ENCODE peak calls at places on chromosomes 2 and 18, in seven cellular contexts. One of them, this sample, is unnamed.

GRCh38 chr2:158094487-158095092 is 7.1 kb upstream of the UPP2 start:
- DNase-seq in AG04449: no peak
- DNase-seq in astrocyte of the spinal cord: no peak
- DNase-seq in A549: peak; percentile 5
- DNase-seq in IMR-90: no peak
- DNase-seq in hepatocyte: peak; percentile 48
- DNase-seq in upper lobe of right lung: no peak
- DNase-seq in this sample: no peak

GRCh38 chr2:128362889-128363228 is 44.2 kb upstream of the HS6ST1 start:
- DNase-seq in AG04449: peak; percentile 67
- DNase-seq in astrocyte of the spinal cord: peak; percentile 68
- DNase-seq in A549: peak; percentile 10
- DNase-seq in IMR-90: peak; percentile 79
- DNase-seq in hepatocyte: peak; percentile 65
- DNase-seq in upper lobe of right lung: peak; percentile 71
- DNase-seq in this sample: peak; percentile 79

GRCh38 chr2:75560768-75561565 is at the start of gene EVA1A:
- DNase-seq in AG04449: no peak
- DNase-seq in astrocyte of the spinal cord: peak; percentile 90
- DNase-seq in A549: peak; percentile 33
- DNase-seq in IMR-90: peak; percentile 81
- DNase-seq in hepatocyte: peak; percentile 72
- DNase-seq in upper lobe of right lung: peak; percentile 86
- DNase-seq in this sample: peak; percentile 82

GRCh38 chr2:3078684-3079083 is 298.9 kb downstream of the EIPR1 start:
- DNase-seq in AG04449: no peak
- DNase-seq in astrocyte of the spinal cord: no peak
- DNase-seq in A549: peak; percentile 42
- DNase-seq in IMR-90: no peak
- DNase-seq in hepatocyte: no peak
- DNase-seq in upper lobe of right lung: no peak
- DNase-seq in this sample: no peak

GRCh38 chr2:127361929-127362328 is 25.8 kb downstream of the MAP3K2 start:
- DNase-seq in AG04449: no peak
- DNase-seq in astrocyte of the spinal cord: peak; percentile 27
- DNase-seq in A549: no peak
- DNase-seq in IMR-90: peak; percentile 64
- DNase-seq in hepatocyte: no peak
- DNase-seq in upper lobe of right lung: no peak
- DNase-seq in this sample: peak; percentile 18

GRCh38 chr18:2331496-2331895 is 239.8 kb downstream of the METTL4 start:
- DNase-seq in AG04449: no peak
- DNase-seq in astrocyte of the spinal cord: no peak
- DNase-seq in A549: no peak
- DNase-seq in IMR-90: no peak
- DNase-seq in hepatocyte: no peak
- DNase-seq in upper lobe of right lung: no peak
- DNase-seq in this sample: peak; percentile 5

GRCh38 chr2:166625670-166626069 is 131.6 kb upstream of the SCN7A start:
- DNase-seq in AG04449: no peak
- DNase-seq in astrocyte of the spinal cord: no peak
- DNase-seq in A549: no peak
- DNase-seq in IMR-90: peak; percentile 6
- DNase-seq in hepatocyte: no peak
- DNase-seq in upper lobe of right lung: no peak
- DNase-seq in this sample: peak; percentile 15

GRCh38 chr2:2573658-2574293 is 242.7 kb upstream of the MYT1L start:
- DNase-seq in AG04449: no peak
- DNase-seq in astrocyte of the spinal cord: peak; percentile 0
- DNase-seq in A549: peak; percentile 37
- DNase-seq in IMR-90: no peak
- DNase-seq in hepatocyte: no peak
- DNase-seq in upper lobe of right lung: no peak
- DNase-seq in this sample: no peak

GRCh38 chr18:77870238-77870637 is 620.6 kb downstream of the GALR1 start:
- DNase-seq in AG04449: no peak
- DNase-seq in astrocyte of the spinal cord: no peak
- DNase-seq in A549: no peak
- DNase-seq in IMR-90: no peak
- DNase-seq in hepatocyte: no peak
- DNase-seq in upper lobe of right lung: no peak
- DNase-seq in this sample: no peak

GRCh38 chr2:168198476-168199192 is 48.8 kb downstream of the STK39 start:
- DNase-seq in AG04449: no peak
- DNase-seq in astrocyte of the spinal cord: peak; percentile 65
- DNase-seq in A549: peak; percentile 50
- DNase-seq in IMR-90: peak; percentile 76
- DNase-seq in hepatocyte: no peak
- DNase-seq in upper lobe of right lung: no peak
- DNase-seq in this sample: peak; percentile 90

GRCh38 chr2:216971632-216972031 is 111.8 kb upstream of the TNP1 start:
- DNase-seq in AG04449: no peak
- DNase-seq in astrocyte of the spinal cord: no peak
- DNase-seq in A549: no peak
- DNase-seq in IMR-90: no peak
- DNase-seq in hepatocyte: no peak
- DNase-seq in upper lobe of right lung: no peak
- DNase-seq in this sample: no peak

GRCh38 chr2:589551-589950 is 87.7 kb downstream of the TMEM18 start:
- DNase-seq in AG04449: no peak
- DNase-seq in astrocyte of the spinal cord: no peak
- DNase-seq in A549: no peak
- DNase-seq in IMR-90: no peak
- DNase-seq in hepatocyte: no peak
- DNase-seq in upper lobe of right lung: no peak
- DNase-seq in this sample: no peak

GRCh38 chr2:8310557-8311455 is 371.1 kb upstream of the ID2 start:
- DNase-seq in AG04449: no peak
- DNase-seq in astrocyte of the spinal cord: no peak
- DNase-seq in A549: no peak
- DNase-seq in IMR-90: no peak
- DNase-seq in hepatocyte: no peak
- DNase-seq in upper lobe of right lung: peak; percentile 80
- DNase-seq in this sample: no peak

GRCh38 chr2:20378891-20379519 is 28.4 kb upstream of the PUM2 start:
- DNase-seq in AG04449: no peak
- DNase-seq in astrocyte of the spinal cord: peak; percentile 82
- DNase-seq in A549: peak; percentile 78
- DNase-seq in IMR-90: peak; percentile 86
- DNase-seq in hepatocyte: peak; percentile 92
- DNase-seq in upper lobe of right lung: peak; percentile 82
- DNase-seq in this sample: peak; percentile 82

DNA sequence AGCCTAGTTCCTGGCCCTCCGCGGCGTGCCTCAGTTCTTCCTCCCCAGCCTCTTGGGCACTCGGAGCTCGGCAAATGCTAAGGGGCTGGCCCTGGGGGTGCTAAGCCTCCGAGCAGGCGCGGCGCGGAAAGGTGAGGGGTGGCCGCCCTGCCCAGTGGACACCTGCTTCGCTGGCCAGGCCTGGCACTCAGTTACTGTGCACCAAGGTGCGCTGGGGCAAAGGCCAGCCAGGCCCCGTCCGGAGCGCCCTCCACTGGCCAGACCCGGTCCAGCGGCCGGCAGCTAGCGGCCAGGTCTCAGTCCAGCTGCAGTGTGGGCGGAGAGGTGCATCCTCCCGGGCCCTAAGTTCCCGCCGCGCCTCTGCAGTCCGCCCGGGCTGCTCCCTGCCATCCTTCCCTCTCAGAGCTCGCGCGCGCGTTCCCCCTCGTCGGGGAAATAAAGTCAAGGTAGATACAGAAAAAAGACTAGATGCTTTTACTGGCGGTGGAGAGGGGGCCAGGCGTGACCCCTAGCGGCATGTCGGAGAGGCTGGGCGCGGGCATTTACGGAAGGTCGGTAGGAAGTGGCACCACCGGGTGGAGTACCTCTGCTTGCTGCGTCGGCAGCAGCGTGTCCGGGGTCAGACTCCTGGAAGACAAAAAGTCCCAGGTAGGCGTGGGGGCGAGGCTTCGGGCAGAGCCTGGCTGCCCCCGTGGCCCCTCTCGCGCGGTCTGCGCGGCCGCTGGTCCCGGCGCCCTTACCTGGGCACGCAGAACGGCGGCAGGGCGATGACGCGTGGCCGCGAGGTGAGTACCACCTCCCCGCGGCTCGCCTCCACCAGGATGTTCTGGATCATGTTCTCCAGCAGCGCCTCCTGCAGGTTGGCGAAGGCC is 9.4 kb upstream of the CRYBA2 start:
- DNase-seq in AG04449: no peak
- DNase-seq in astrocyte of the spinal cord: no peak
- DNase-seq in A549: peak; percentile 82
- DNase-seq in IMR-90: no peak
- DNase-seq in hepatocyte: peak; percentile 89
- DNase-seq in upper lobe of right lung: peak; percentile 90
- DNase-seq in this sample: peak; percentile 34
- H3K4me3 ChIP-seq in AG04449: no peak overlapping the region
- H3K4me3 ChIP-seq in astrocyte of the spinal cord: no peak overlapping the region
- H3K4me3 ChIP-seq in A549: peak overlapping the region; percentile 59
- H3K4me3 ChIP-seq in IMR-90: no peak overlapping the region
- H3K4me3 ChIP-seq in hepatocyte: peak overlapping the region; percentile 49
- H3K4me3 ChIP-seq in upper lobe of right lung: peak overlapping the region; percentile 40
- H3K4me3 ChIP-seq in this sample: no peak overlapping the region

GRCh38 chr18:37524546-37525301 is 40.9 kb downstream of the CELF4 start:
- DNase-seq in AG04449: no peak
- DNase-seq in astrocyte of the spinal cord: no peak
- DNase-seq in A549: no peak
- DNase-seq in IMR-90: no peak
- DNase-seq in hepatocyte: peak; percentile 30
- DNase-seq in upper lobe of right lung: no peak
- DNase-seq in this sample: no peak
- TF ChIP-seq CTCF in AG04449: no peak
- TF ChIP-seq CTCF in astrocyte of the spinal cord: no peak
- TF ChIP-seq CTCF in A549: no peak
- TF ChIP-seq CTCF in IMR-90: no peak
- TF ChIP-seq CTCF in hepatocyte: peak; percentile 8
- TF ChIP-seq CTCF in upper lobe of right lung: no peak
- TF ChIP-seq CTCF in this sample: no peak

GRCh38 chr2:226031962-226032441 is 632.5 kb downstream of the NYAP2 start:
- DNase-seq in AG04449: peak; percentile 17
- DNase-seq in astrocyte of the spinal cord: peak; percentile 41
- DNase-seq in A549: no peak
- DNase-seq in IMR-90: peak; percentile 44
- DNase-seq in hepatocyte: peak; percentile 48
- DNase-seq in upper lobe of right lung: no peak
- DNase-seq in this sample: peak; percentile 54
- H3K4me3 ChIP-seq in AG04449: peak overlapping the region; percentile 62
- H3K4me3 ChIP-seq in astrocyte of the spinal cord: peak overlapping the region; percentile 49
- H3K4me3 ChIP-seq in A549: peak overlapping the region; percentile 58
- H3K4me3 ChIP-seq in IMR-90: no peak overlapping the region
- H3K4me3 ChIP-seq in hepatocyte: no peak overlapping the region
- H3K4me3 ChIP-seq in upper lobe of right lung: no peak overlapping the region
- H3K4me3 ChIP-seq in this sample: peak overlapping the region; percentile 64

DNA sequence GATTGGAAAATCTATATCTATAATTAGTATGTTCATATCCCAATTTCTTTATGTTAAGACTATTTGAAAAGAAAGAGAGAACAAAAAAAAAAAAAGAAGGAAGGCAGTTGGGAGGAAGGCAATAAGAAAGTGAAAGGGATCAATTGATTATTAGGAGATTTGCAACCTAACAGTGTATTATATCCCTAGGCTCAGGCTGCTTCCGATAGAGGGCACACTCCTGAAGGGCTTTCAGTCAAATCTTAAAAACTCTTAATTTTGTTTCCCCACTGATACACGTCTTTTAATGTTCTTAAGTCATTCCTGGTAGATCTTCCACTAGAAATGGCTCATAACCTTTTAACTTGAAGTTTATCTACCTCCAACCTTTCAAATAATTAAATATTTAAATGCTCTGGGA is 763.9 kb downstream of the BCL11A start:
- DNase-seq in AG04449: no peak
- DNase-seq in astrocyte of the spinal cord: no peak
- DNase-seq in A549: no peak
- DNase-seq in IMR-90: no peak
- DNase-seq in hepatocyte: no peak
- DNase-seq in upper lobe of right lung: no peak
- DNase-seq in this sample: no peak
- TF ChIP-seq CTCF in AG04449: no peak
- TF ChIP-seq CTCF in astrocyte of the spinal cord: no peak
- TF ChIP-seq CTCF in A549: peak; percentile 26
- TF ChIP-seq CTCF in IMR-90: no peak
- TF ChIP-seq CTCF in hepatocyte: no peak
- TF ChIP-seq CTCF in upper lobe of right lung: peak; percentile 11
- TF ChIP-seq CTCF in this sample: no peak

DNA sequence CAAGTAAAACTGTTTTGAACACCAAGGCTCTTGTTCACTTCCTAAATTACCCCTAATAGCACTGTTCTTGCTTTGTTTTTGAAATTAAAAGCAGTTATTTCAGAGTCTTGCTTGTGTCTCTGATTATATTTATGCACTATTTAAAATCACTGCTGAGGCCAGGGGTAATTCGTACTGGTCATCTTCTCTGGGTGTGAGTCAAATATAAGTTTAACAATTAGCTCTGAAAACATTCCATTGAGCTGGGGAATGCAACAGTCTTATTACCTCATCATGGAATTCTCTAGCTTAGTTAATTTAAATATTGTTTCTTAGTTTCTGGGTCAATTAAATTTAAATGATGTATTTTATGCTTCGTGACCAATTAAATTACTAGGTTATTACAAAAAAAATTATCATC is 135.0 kb downstream of the MEIS1 start:
- DNase-seq in AG04449: no peak
- DNase-seq in astrocyte of the spinal cord: no peak
- DNase-seq in A549: no peak
- DNase-seq in IMR-90: no peak
- DNase-seq in hepatocyte: no peak
- DNase-seq in upper lobe of right lung: no peak
- DNase-seq in this sample: peak; percentile 60
- H3K4me3 ChIP-seq in AG04449: no peak overlapping the region
- H3K4me3 ChIP-seq in astrocyte of the spinal cord: no peak overlapping the region
- H3K4me3 ChIP-seq in A549: no peak overlapping the region
- H3K4me3 ChIP-seq in IMR-90: no peak overlapping the region
- H3K4me3 ChIP-seq in hepatocyte: no peak overlapping the region
- H3K4me3 ChIP-seq in upper lobe of right lung: no peak overlapping the region
- H3K4me3 ChIP-seq in this sample: no peak overlapping the region

GRCh38 chr2:149314687-149315086 is 15.7 kb upstream of the LYPD6 start:
- DNase-seq in AG04449: no peak
- DNase-seq in astrocyte of the spinal cord: no peak
- DNase-seq in A549: no peak
- DNase-seq in IMR-90: no peak
- DNase-seq in hepatocyte: no peak
- DNase-seq in upper lobe of right lung: no peak
- DNase-seq in this sample: no peak
- TF ChIP-seq CTCF in AG04449: no peak
- TF ChIP-seq CTCF in astrocyte of the spinal cord: no peak
- TF ChIP-seq CTCF in A549: no peak
- TF ChIP-seq CTCF in IMR-90: no peak
- TF ChIP-seq CTCF in hepatocyte: peak; percentile 15
- TF ChIP-seq CTCF in upper lobe of right lung: no peak
- TF ChIP-seq CTCF in this sample: no peak

GRCh38 chr2:165572155-165572554 is 102.7 kb downstream of the CSRNP3 start:
- DNase-seq in AG04449: no peak
- DNase-seq in astrocyte of the spinal cord: no peak
- DNase-seq in A549: no peak
- DNase-seq in IMR-90: no peak
- DNase-seq in hepatocyte: peak; percentile 4
- DNase-seq in upper lobe of right lung: no peak
- DNase-seq in this sample: no peak
- H3K4me3 ChIP-seq in AG04449: no peak overlapping the region
- H3K4me3 ChIP-seq in astrocyte of the spinal cord: no peak overlapping the region
- H3K4me3 ChIP-seq in A549: no peak overlapping the region
- H3K4me3 ChIP-seq in IMR-90: no peak overlapping the region
- H3K4me3 ChIP-seq in hepatocyte: no peak overlapping the region
- H3K4me3 ChIP-seq in upper lobe of right lung: no peak overlapping the region
- H3K4me3 ChIP-seq in this sample: no peak overlapping the region